ENCODE peak calls at places on chromosomes 5 and 9, in five cellular contexts. R is EH; F is HTR-8/SVneo; L is H4; K is activated CD4-positive, alpha-beta T cell treated with anti-CD3 and anti-CD28 coated beads for 24 hours. V is an unnamed sample.

GRCh38 chr9:37408933-37409710 is 13.4 kb upstream of the GRHPR start:
- DNase-seq in F (no peak), K (peak), L (no peak), R (no peak), V (no peak)

GRCh38 chr5:42992035-42992570 is 48.0 kb downstream of the ANXA2R start:
- DNase-seq in L (peak), K (no peak), R (peak), F (peak), V (peak)

GRCh38 chr9:16870606-16871357 is at the start of gene BNC2:
- DNase-seq in L (no peak), K (no peak), R (peak), F (no peak), V (peak)

GRCh38 chr5:33102551-33102950 is 338.2 kb upstream of the TARS1 start:
- DNase-seq in L (no peak), F (no peak), K (no peak), R (peak), V (peak)

GRCh38 chr5:10286552-10287227 is 21.0 kb downstream of the CMBL start:
- DNase-seq in R (peak), L (no peak), F (no peak), K (no peak), V (no peak)

GRCh38 chr5:59893061-59893435 is 478 bp downstream of the PDE4D start:
- DNase-seq in F (no peak), R (no peak), K (no peak), L (no peak), V (no peak)

GRCh38 chr9:86714976-86715375 is 232.3 kb downstream of the GAS1 start:
- DNase-seq in L (no peak), K (no peak), F (no peak), R (peak), V (peak)

GRCh38 chr9:124262596-124263045 is 4.9 kb downstream of the NEK6 start:
- DNase-seq in K (no peak), R (no peak), F (no peak), L (no peak), V (peak)

GRCh38 chr5:127518319-127518621 is 830 bp downstream of the PRRC1 start:
- DNase-seq in R (no peak), L (no peak), F (no peak), K (no peak), V (peak)

GRCh38 chr5:150302301-150303069 is at the start of gene ARSI:
- DNase-seq in R (peak), F (peak), K (no peak), L (no peak), V (no peak)

GRCh38 chr9:88990721-88991065 is 575 bp upstream of the S1PR3 start:
- DNase-seq in F (no peak), L (no peak), R (no peak), K (no peak), V (no peak)

GRCh38 chr9:96844040-96844439 is 10.3 kb downstream of the ZNF782 start:
- DNase-seq in F (no peak), K (no peak), L (no peak), R (no peak), V (no peak)

GRCh38 chr9:86282979-86283535 is 719 bp upstream of the ISCA1 start:
- DNase-seq in L (peak), F (no peak), R (peak), K (peak), V (peak)

GRCh38 chr5:125639858-125640257 is 783.4 kb upstream of the GRAMD2B start:
- DNase-seq in K (no peak), F (no peak), R (no peak), L (no peak), V (no peak)

GRCh38 chr5:1279443-1280151 is 15.3 kb downstream of the TERT start:
- DNase-seq in R (no peak), F (no peak), L (no peak), K (no peak), V (no peak)

GRCh38 chr9:91914404-91914803 is 35.6 kb downstream of the ROR2 start:
- DNase-seq in R (no peak), F (no peak), K (no peak), L (no peak), V (no peak)

GRCh38 chr5:112084149-112084548 is 327.2 kb upstream of the NREP start:
- DNase-seq in K (no peak), R (no peak), L (no peak), F (no peak), V (no peak)

GRCh38 chr5:154309805-154310204 is 119.3 kb downstream of the GALNT10 start:
- DNase-seq in R (peak), L (peak), F (no peak), K (no peak), V (peak)

GRCh38 chr9:69389437-69389995 is 64.5 kb downstream of the ENTREP1 start:
- DNase-seq in K (no peak), L (no peak), F (no peak), R (no peak), V (no peak)

GRCh38 chr5:1801954-1802295 is 718 bp downstream of the NDUFS6 start:
- DNase-seq in K (no peak), F (no peak), L (no peak), R (peak), V (no peak)

GRCh38 chr5:72817076-72817476 is 615 bp downstream of the TNPO1 start:
- DNase-seq in R (peak), F (no peak), L (peak), K (peak), V (peak)

GRCh38 chr5:74483001-74483400 is 157.5 kb downstream of the ENC1 start:
- DNase-seq in K (no peak), L (no peak), R (no peak), F (no peak), V (no peak)

GRCh38 chr9:131656356-131657030 is 83.4 kb downstream of the RAPGEF1 start:
- DNase-seq in L (no peak), K (peak), F (no peak), R (no peak), V (no peak)

GRCh38 chr5:143341807-143342570 is 61.5 kb downstream of the NR3C1 start:
- DNase-seq in K (no peak), F (no peak), R (peak), L (peak), V (peak)

GRCh38 chr5:98804066-98804465 is 30.6 kb downstream of the RGMB start:
- DNase-seq in K (no peak), R (no peak), L (no peak), F (no peak), V (no peak)

GRCh38 chr5:11719888-11720481 is 184.3 kb downstream of the CTNND2 start:
- DNase-seq in L (peak), K (no peak), F (peak), R (no peak), V (peak)

GRCh38 chr9:110615526-110615925 is 36.0 kb upstream of the SVEP1 start:
- DNase-seq in L (no peak), K (no peak), R (peak), F (no peak), V (peak)